ENCODE peak calls at places on chromosome 12, in six cellular contexts. C is activated naive CD4-positive, alpha-beta T cell treated with anti-CD3 and anti-CD28 coated beads, Interleukin-2, amount 50 U/mL, for 72 hours; B is GM04504; U is AG09319; G is non-pigmented ciliary epithelial cell; H is activated CD4-positive, CD25-positive, alpha-beta regulatory T cell treated with anti-CD3 and anti-CD28 coated beads, Interleukin-2, amount 50 U/mL, for 72 hours. Q is an unnamed sample.

GRCh38 chr12:121026274-121027045 is 10.2 kb upstream of the C12orf43 start:
- DNase-seq in C (no peak), B (no peak), U (no peak), G (no peak), H (no peak), Q (no peak)

GRCh38 chr12:6867407-6868210 is at the start of gene TPI1:
- DNase-seq in C (no peak), B (peak), U (peak), G (no peak), H (peak), Q (peak)

GRCh38 chr12:7162691-7163114 is 26.8 kb upstream of the PEX5 start:
- DNase-seq in C (no peak), B (no peak), U (no peak), G (no peak), H (no peak), Q (no peak)

GRCh38 chr12:6452245-6452731 is 446 bp downstream of the TAPBPL start:
- DNase-seq in C (no peak), B (no peak), U (no peak), G (no peak), H (no peak), Q (no peak)

GRCh38 chr12:386651-387050 is 2.5 kb downstream of the KDM5A start:
- DNase-seq in C (no peak), B (no peak), U (no peak), G (no peak), H (no peak), Q (no peak)

GRCh38 chr12:93563807-93564538 is 8.5 kb upstream of the SOCS2 start:
- DNase-seq in C (no peak), B (no peak), U (no peak), G (no peak), H (no peak), Q (no peak)

GRCh38 chr12:49403887-49404517 is 36.7 kb downstream of the SPATS2 start:
- DNase-seq in C (no peak), B (no peak), U (no peak), G (no peak), H (no peak), Q (no peak)

GRCh38 chr12:55899035-55899434 is 28.7 kb downstream of the PYM1 start:
- DNase-seq in C (no peak), B (no peak), U (no peak), G (peak), H (peak), Q (no peak)

GRCh38 chr12:5160827-5161226 is 117.1 kb downstream of the KCNA5 start:
- DNase-seq in C (no peak), B (no peak), U (no peak), G (no peak), H (no peak), Q (no peak)

GRCh38 chr12:82438356-82438755 is 80.0 kb downstream of the METTL25 start:
- DNase-seq in C (no peak), B (no peak), U (no peak), G (no peak), H (no peak), Q (no peak)

GRCh38 chr12:130031571-130032189 is 127.9 kb upstream of the TMEM132D start:
- DNase-seq in C (no peak), B (no peak), U (no peak), G (no peak), H (peak), Q (peak)

GRCh38 chr12:96240251-96240650 is 46.1 kb downstream of the ELK3 start:
- DNase-seq in C (no peak), B (no peak), U (no peak), G (no peak), H (no peak), Q (no peak)

GRCh38 chr12:5907812-5908211 is 37.2 kb downstream of the ANO2 start:
- DNase-seq in C (no peak), B (no peak), U (no peak), G (no peak), H (no peak), Q (no peak)

GRCh38 chr12:32586390-32586789 is 92.7 kb upstream of the DNM1L start:
- DNase-seq in C (no peak), B (no peak), U (no peak), G (peak), H (no peak), Q (no peak)

GRCh38 chr12:6462234-6462995 is 8.1 kb downstream of the VAMP1 start:
- DNase-seq in C (no peak), B (no peak), U (no peak), G (no peak), H (no peak), Q (no peak)

GRCh38 chr12:93122569-93123091 is 193.5 kb upstream of the EEA1 start:
- DNase-seq in C (no peak), B (no peak), U (no peak), G (no peak), H (no peak), Q (no peak)

GRCh38 chr12:56221233-56221756 is 427 bp downstream of the RNF41 start:
- DNase-seq in C (no peak), B (peak), U (peak), G (peak), H (no peak), Q (no peak)

GRCh38 chr12:63400746-63401145 is 249.7 kb upstream of the AVPR1A start:
- DNase-seq in C (no peak), B (no peak), U (no peak), G (peak), H (no peak), Q (no peak)

GRCh38 chr12:108392284-108392683 is 53.2 kb upstream of the CMKLR1 start:
- DNase-seq in C (no peak), B (no peak), U (no peak), G (no peak), H (no peak), Q (no peak)

GRCh38 chr12:24918596-24918995 is 30.3 kb downstream of the BCAT1 start:
- DNase-seq in C (no peak), B (no peak), U (no peak), G (no peak), H (no peak), Q (no peak)

GRCh38 chr12:82474798-82475184 is 116.5 kb downstream of the METTL25 start:
- DNase-seq in C (no peak), B (no peak), U (no peak), G (no peak), H (no peak), Q (no peak)

GRCh38 chr12:101021911-101022388 is 188.1 kb downstream of the SLC5A8 start:
- DNase-seq in C (no peak), B (peak), U (peak), G (peak), H (no peak), Q (no peak)

GRCh38 chr12:6765048-6765633 is 1.0 kb upstream of the PTMS start:
- DNase-seq in C (no peak), B (no peak), U (no peak), G (no peak), H (no peak), Q (no peak)

GRCh38 chr12:5568325-5568981 is 136.5 kb downstream of the NTF3 start:
- DNase-seq in C (no peak), B (no peak), U (no peak), G (no peak), H (no peak), Q (no peak)

Q was measured in activated naive CD8-positive, alpha-beta T cell treated with anti-CD3 and anti-CD28 coated beads, Interleukin-2, amount 10 ng/mL, durations not matched to agents 7 days and 5 days.